ENCODE peak calls at places on chromosome 18, in six cellular contexts. One of them, this sample, is unnamed.

GRCh38 chr18:24417465-24417864 is 9.0 kb upstream of the IMPACT start:
- DNase-seq in GM03348: no peak
- DNase-seq in NCI-H748 treated with DMSO at 0.1 percent for 48 hours: no peak
- DNase-seq in activated CD8-positive, alpha-beta memory T cell treated with anti-CD3 and anti-CD28 coated beads for 48 hours: no peak
- DNase-seq in OCI-LY7: no peak
- DNase-seq in GM23248: no peak
- DNase-seq in this sample: no peak

GRCh38 chr18:1917141-1917540 is 654.2 kb downstream of the METTL4 start:
- DNase-seq in GM03348: no peak
- DNase-seq in NCI-H748 treated with DMSO at 0.1 percent for 48 hours: no peak
- DNase-seq in activated CD8-positive, alpha-beta memory T cell treated with anti-CD3 and anti-CD28 coated beads for 48 hours: no peak
- DNase-seq in OCI-LY7: no peak
- DNase-seq in GM23248: no peak
- DNase-seq in this sample: peak

GRCh38 chr18:45248240-45248903 is 366.9 kb upstream of the SLC14A2 start:
- DNase-seq in GM03348: peak
- DNase-seq in NCI-H748 treated with DMSO at 0.1 percent for 48 hours: no peak
- DNase-seq in activated CD8-positive, alpha-beta memory T cell treated with anti-CD3 and anti-CD28 coated beads for 48 hours: no peak
- DNase-seq in OCI-LY7: no peak
- DNase-seq in GM23248: peak
- DNase-seq in this sample: peak

GRCh38 chr18:29874519-29875098 is 1167.9 kb downstream of the DSC3 start:
- DNase-seq in GM03348: peak
- DNase-seq in NCI-H748 treated with DMSO at 0.1 percent for 48 hours: no peak
- DNase-seq in activated CD8-positive, alpha-beta memory T cell treated with anti-CD3 and anti-CD28 coated beads for 48 hours: no peak
- DNase-seq in OCI-LY7: peak
- DNase-seq in GM23248: peak
- DNase-seq in this sample: peak

GRCh38 chr18:47794725-47795447 is 135.6 kb downstream of the SMAD2 start:
- DNase-seq in GM03348: no peak
- DNase-seq in NCI-H748 treated with DMSO at 0.1 percent for 48 hours: no peak
- DNase-seq in activated CD8-positive, alpha-beta memory T cell treated with anti-CD3 and anti-CD28 coated beads for 48 hours: no peak
- DNase-seq in OCI-LY7: no peak
- DNase-seq in GM23248: no peak
- DNase-seq in this sample: no peak

GRCh38 chr18:49846263-49846662 is 32.9 kb upstream of the ACAA2 start:
- DNase-seq in GM03348: peak
- DNase-seq in NCI-H748 treated with DMSO at 0.1 percent for 48 hours: no peak
- DNase-seq in activated CD8-positive, alpha-beta memory T cell treated with anti-CD3 and anti-CD28 coated beads for 48 hours: no peak
- DNase-seq in OCI-LY7: no peak
- DNase-seq in GM23248: peak
- DNase-seq in this sample: peak

GRCh38 chr18:61348230-61348629 is 15.0 kb downstream of the CDH20 start:
- DNase-seq in GM03348: no peak
- DNase-seq in NCI-H748 treated with DMSO at 0.1 percent for 48 hours: no peak
- DNase-seq in activated CD8-positive, alpha-beta memory T cell treated with anti-CD3 and anti-CD28 coated beads for 48 hours: no peak
- DNase-seq in OCI-LY7: no peak
- DNase-seq in GM23248: no peak
- DNase-seq in this sample: no peak

GRCh38 chr18:80191907-80192652 is 55.2 kb downstream of the PARD6G start:
- DNase-seq in GM03348: no peak
- DNase-seq in NCI-H748 treated with DMSO at 0.1 percent for 48 hours: no peak
- DNase-seq in activated CD8-positive, alpha-beta memory T cell treated with anti-CD3 and anti-CD28 coated beads for 48 hours: no peak
- DNase-seq in OCI-LY7: no peak
- DNase-seq in GM23248: no peak
- DNase-seq in this sample: no peak